ENCODE peak calls at places on chromosomes 1 and 21, in nine cellular contexts. One of them, this sample, is unnamed.

GRCh38 chr1:1349256-1350012 is at the start of gene DVL1:
- DNase-seq in astrocyte of the spinal cord: peak; percentile 61
- DNase-seq in upper lobe of right lung: peak; percentile 86
- DNase-seq in astrocyte: no peak
- DNase-seq in lung: no peak
- DNase-seq in fibroblast of pulmonary artery: peak; percentile 53
- DNase-seq in ascending aorta: no peak
- DNase-seq in heart right ventricle: peak; percentile 67
- DNase-seq in neural crest cell: peak; percentile 74
- DNase-seq in this sample: no peak

GRCh38 chr1:1157914-1158710 is 15.6 kb upstream of the TTLL10 start:
- DNase-seq in upper lobe of right lung: peak; percentile 82
- DNase-seq in neural crest cell: peak; percentile 57
- DNase-seq in astrocyte: peak; percentile 5
- DNase-seq in ascending aorta: no peak
- DNase-seq in fibroblast of pulmonary artery: peak; percentile 9
- DNase-seq in heart right ventricle: peak; percentile 54
- DNase-seq in astrocyte of the spinal cord: peak; percentile 10
- DNase-seq in lung: peak; percentile 53
- DNase-seq in this sample: no peak

GRCh38 chr21:44939532-44940115 is at the start of gene SLX9:
- DNase-seq in neural crest cell: peak; percentile 76
- DNase-seq in astrocyte: peak; percentile 57
- DNase-seq in astrocyte of the spinal cord: peak; percentile 76
- DNase-seq in ascending aorta: no peak
- DNase-seq in heart right ventricle: peak; percentile 66
- DNase-seq in upper lobe of right lung: peak; percentile 91
- DNase-seq in lung: peak; percentile 74
- DNase-seq in fibroblast of pulmonary artery: peak; percentile 78
- DNase-seq in this sample: peak; percentile 36

GRCh38 chr1:38741341-38741740 is 118.2 kb downstream of the RRAGC start:
- DNase-seq in astrocyte of the spinal cord: no peak
- DNase-seq in upper lobe of right lung: no peak
- DNase-seq in ascending aorta: no peak
- DNase-seq in neural crest cell: no peak
- DNase-seq in fibroblast of pulmonary artery: peak; percentile 57
- DNase-seq in heart right ventricle: no peak
- DNase-seq in lung: no peak
- DNase-seq in astrocyte: no peak
- DNase-seq in this sample: no peak

GRCh38 chr1:39692152-39693064 is 1.2 kb upstream of the HPCAL4 start:
- DNase-seq in neural crest cell: no peak
- DNase-seq in fibroblast of pulmonary artery: no peak
- DNase-seq in astrocyte of the spinal cord: no peak
- DNase-seq in heart right ventricle: no peak
- DNase-seq in ascending aorta: no peak
- DNase-seq in lung: peak; percentile 39
- DNase-seq in upper lobe of right lung: peak; percentile 79
- DNase-seq in astrocyte: no peak
- DNase-seq in this sample: no peak

GRCh38 chr1:25958475-25958874 is 39.4 kb downstream of the PAFAH2 start:
- DNase-seq in upper lobe of right lung: no peak
- DNase-seq in fibroblast of pulmonary artery: peak; percentile 73
- DNase-seq in neural crest cell: no peak
- DNase-seq in heart right ventricle: no peak
- DNase-seq in ascending aorta: no peak
- DNase-seq in lung: no peak
- DNase-seq in astrocyte of the spinal cord: peak; percentile 77
- DNase-seq in astrocyte: peak; percentile 82
- DNase-seq in this sample: no peak

GRCh38 chr1:183070923-183071618 is 47.9 kb downstream of the LAMC1 start:
- DNase-seq in fibroblast of pulmonary artery: peak; percentile 78
- DNase-seq in upper lobe of right lung: no peak
- DNase-seq in neural crest cell: no peak
- DNase-seq in heart right ventricle: no peak
- DNase-seq in lung: no peak
- DNase-seq in astrocyte: peak; percentile 98
- DNase-seq in ascending aorta: no peak
- DNase-seq in astrocyte of the spinal cord: peak; percentile 96
- DNase-seq in this sample: no peak

GRCh38 chr1:28437260-28437923 is 67.9 kb downstream of the PHACTR4 start:
- DNase-seq in ascending aorta: no peak
- DNase-seq in fibroblast of pulmonary artery: peak; percentile 72
- DNase-seq in lung: peak; percentile 32
- DNase-seq in astrocyte: peak; percentile 81
- DNase-seq in upper lobe of right lung: no peak
- DNase-seq in neural crest cell: no peak
- DNase-seq in heart right ventricle: no peak
- DNase-seq in astrocyte of the spinal cord: peak; percentile 79
- DNase-seq in this sample: no peak

GRCh38 chr1:241624925-241625324 is 15.2 kb downstream of the CHML start:
- DNase-seq in fibroblast of pulmonary artery: no peak
- DNase-seq in astrocyte: peak; percentile 49
- DNase-seq in neural crest cell: no peak
- DNase-seq in heart right ventricle: no peak
- DNase-seq in astrocyte of the spinal cord: no peak
- DNase-seq in upper lobe of right lung: no peak
- DNase-seq in ascending aorta: no peak
- DNase-seq in lung: no peak
- DNase-seq in this sample: no peak

GRCh38 chr1:237864338-237865244 is 26.1 kb downstream of the ZP4 start:
- DNase-seq in ascending aorta: peak; percentile 16
- DNase-seq in fibroblast of pulmonary artery: peak; percentile 19
- DNase-seq in lung: peak; percentile 54
- DNase-seq in astrocyte of the spinal cord: peak; percentile 46
- DNase-seq in upper lobe of right lung: peak; percentile 85
- DNase-seq in heart right ventricle: peak; percentile 58
- DNase-seq in astrocyte: no peak
- DNase-seq in neural crest cell: peak; percentile 66
- DNase-seq in this sample: peak; percentile 52

GRCh38 chr1:160053548-160054365 is 16.2 kb downstream of the KCNJ10 start:
- DNase-seq in astrocyte: no peak
- DNase-seq in fibroblast of pulmonary artery: no peak
- DNase-seq in lung: no peak
- DNase-seq in neural crest cell: peak; percentile 30
- DNase-seq in ascending aorta: no peak
- DNase-seq in heart right ventricle: no peak
- DNase-seq in upper lobe of right lung: no peak
- DNase-seq in astrocyte of the spinal cord: no peak
- DNase-seq in this sample: no peak

GRCh38 chr1:66824771-66825170 is 23.7 kb upstream of the INSL5 start:
- DNase-seq in ascending aorta: no peak
- DNase-seq in astrocyte: no peak
- DNase-seq in astrocyte of the spinal cord: no peak
- DNase-seq in upper lobe of right lung: no peak
- DNase-seq in neural crest cell: no peak
- DNase-seq in lung: no peak
- DNase-seq in heart right ventricle: no peak
- DNase-seq in fibroblast of pulmonary artery: no peak
- DNase-seq in this sample: no peak

GRCh38 chr1:184296466-184297243 is 90.2 kb upstream of the C1orf21 start:
- DNase-seq in upper lobe of right lung: peak; percentile 66
- DNase-seq in ascending aorta: peak; percentile 32
- DNase-seq in fibroblast of pulmonary artery: peak; percentile 97
- DNase-seq in lung: peak; percentile 75
- DNase-seq in heart right ventricle: peak; percentile 97
- DNase-seq in astrocyte: peak; percentile 93
- DNase-seq in astrocyte of the spinal cord: peak; percentile 86
- DNase-seq in neural crest cell: no peak
- DNase-seq in this sample: peak; percentile 23

GRCh38 chr1:205610036-205610435 is 21.8 kb downstream of the ELK4 start:
- DNase-seq in astrocyte of the spinal cord: peak; percentile 59
- DNase-seq in astrocyte: peak; percentile 70
- DNase-seq in ascending aorta: no peak
- DNase-seq in neural crest cell: no peak
- DNase-seq in fibroblast of pulmonary artery: peak; percentile 61
- DNase-seq in lung: no peak
- DNase-seq in upper lobe of right lung: no peak
- DNase-seq in heart right ventricle: no peak
- DNase-seq in this sample: no peak

DNA sequence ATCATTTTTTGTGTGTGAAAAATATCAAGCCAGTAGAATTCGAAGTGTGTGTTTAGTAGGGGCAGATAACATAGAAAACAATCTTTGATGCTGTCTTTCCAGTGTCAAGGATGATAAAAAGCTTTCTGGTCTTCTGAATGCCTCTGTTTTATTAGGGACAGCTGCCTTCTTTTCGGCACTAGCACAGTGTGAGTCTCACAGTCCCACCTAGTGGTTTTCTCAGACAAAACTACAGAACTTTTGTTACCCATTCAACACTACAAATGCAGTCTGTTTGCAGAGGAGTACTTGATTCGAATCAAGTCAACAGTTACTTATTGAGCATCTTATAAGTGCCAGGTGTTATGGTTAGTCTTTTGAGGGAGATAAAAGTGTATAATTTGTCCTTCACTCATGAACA is 30.6 kb upstream of the MCOLN3 start:
- DNase-seq in astrocyte of the spinal cord: peak; percentile 33
- DNase-seq in fibroblast of pulmonary artery: peak; percentile 43
- DNase-seq in astrocyte: no peak
- DNase-seq in heart right ventricle: no peak
- DNase-seq in neural crest cell: no peak
- DNase-seq in lung: no peak
- DNase-seq in upper lobe of right lung: no peak
- DNase-seq in ascending aorta: no peak
- DNase-seq in this sample: no peak
- TF ChIP-seq CTCF in astrocyte of the spinal cord: peak; percentile 24
- TF ChIP-seq CTCF in fibroblast of pulmonary artery: peak; percentile 24
- TF ChIP-seq CTCF in astrocyte: no peak
- TF ChIP-seq CTCF in heart right ventricle: no peak
- TF ChIP-seq CTCF in neural crest cell: peak; percentile 17
- TF ChIP-seq CTCF in lung: no peak
- TF ChIP-seq CTCF in upper lobe of right lung: peak; percentile 17
- TF ChIP-seq CTCF in ascending aorta: peak; percentile 5
- TF ChIP-seq CTCF in this sample: no peak

GRCh38 chr1:110465038-110465813 is 14.3 kb downstream of the PROK1 start:
- DNase-seq in heart right ventricle: no peak
- DNase-seq in lung: no peak
- DNase-seq in neural crest cell: no peak
- DNase-seq in fibroblast of pulmonary artery: no peak
- DNase-seq in astrocyte: no peak
- DNase-seq in upper lobe of right lung: no peak
- DNase-seq in astrocyte of the spinal cord: no peak
- DNase-seq in ascending aorta: no peak
- DNase-seq in this sample: no peak

GRCh38 chr1:110463695-110464094 is 12.7 kb downstream of the PROK1 start:
- DNase-seq in astrocyte of the spinal cord: no peak
- DNase-seq in heart right ventricle: no peak
- DNase-seq in fibroblast of pulmonary artery: no peak
- DNase-seq in astrocyte: peak; percentile 23
- DNase-seq in neural crest cell: no peak
- DNase-seq in lung: no peak
- DNase-seq in upper lobe of right lung: no peak
- DNase-seq in ascending aorta: no peak
- DNase-seq in this sample: no peak

GRCh38 chr1:110462093-110462492 is 11.1 kb downstream of the PROK1 start:
- DNase-seq in astrocyte of the spinal cord: no peak
- DNase-seq in neural crest cell: no peak
- DNase-seq in lung: no peak
- DNase-seq in upper lobe of right lung: no peak
- DNase-seq in astrocyte: no peak
- DNase-seq in fibroblast of pulmonary artery: no peak
- DNase-seq in ascending aorta: no peak
- DNase-seq in heart right ventricle: no peak
- DNase-seq in this sample: no peak

GRCh38 chr1:110464340-110464739 is 13.4 kb downstream of the PROK1 start:
- DNase-seq in ascending aorta: no peak
- DNase-seq in fibroblast of pulmonary artery: peak; percentile 68
- DNase-seq in lung: no peak
- DNase-seq in heart right ventricle: no peak
- DNase-seq in neural crest cell: no peak
- DNase-seq in astrocyte of the spinal cord: peak; percentile 10
- DNase-seq in astrocyte: peak; percentile 76
- DNase-seq in upper lobe of right lung: no peak
- DNase-seq in this sample: no peak

GRCh38 chr1:110462964-110463363 is 12.0 kb downstream of the PROK1 start:
- DNase-seq in lung: no peak
- DNase-seq in ascending aorta: no peak
- DNase-seq in astrocyte: no peak
- DNase-seq in neural crest cell: no peak
- DNase-seq in upper lobe of right lung: no peak
- DNase-seq in astrocyte of the spinal cord: no peak
- DNase-seq in heart right ventricle: no peak
- DNase-seq in fibroblast of pulmonary artery: no peak
- DNase-seq in this sample: no peak
- TF ChIP-seq CTCF in lung: no peak
- TF ChIP-seq CTCF in ascending aorta: no peak
- TF ChIP-seq CTCF in astrocyte: peak; percentile 11
- TF ChIP-seq CTCF in neural crest cell: no peak
- TF ChIP-seq CTCF in upper lobe of right lung: no peak
- TF ChIP-seq CTCF in astrocyte of the spinal cord: no peak
- TF ChIP-seq CTCF in heart right ventricle: no peak
- TF ChIP-seq CTCF in fibroblast of pulmonary artery: peak; percentile 13
- TF ChIP-seq CTCF in this sample: no peak

DNA sequence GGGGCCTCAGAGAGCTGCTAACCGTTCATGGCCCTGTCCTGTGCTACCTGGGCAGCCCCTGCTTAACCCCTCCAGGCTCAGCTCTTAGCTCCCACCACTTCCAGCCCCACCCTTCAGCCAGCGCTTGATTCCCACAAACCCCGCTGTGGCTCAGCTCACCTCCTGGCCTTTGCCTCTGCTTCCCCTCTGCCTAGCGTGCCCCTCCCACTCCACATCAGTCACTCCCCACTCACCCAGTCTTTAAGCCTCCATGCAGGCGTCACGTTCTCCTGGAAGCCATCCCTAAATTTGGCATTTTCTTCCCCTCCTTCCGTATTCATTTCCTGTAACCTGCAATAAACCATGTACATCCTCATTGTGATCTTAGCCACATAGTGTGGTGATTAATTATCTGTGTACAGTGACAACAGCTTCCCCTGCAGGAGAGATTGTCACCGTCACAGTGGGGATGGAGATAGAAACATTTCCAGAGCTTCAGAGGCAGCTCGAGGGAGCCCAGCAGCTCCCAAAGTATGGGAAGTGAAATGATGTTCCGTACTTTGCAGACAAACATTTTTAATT is 65.5 kb downstream of the EPHB2 start:
- DNase-seq in upper lobe of right lung: no peak
- DNase-seq in astrocyte of the spinal cord: no peak
- DNase-seq in lung: no peak
- DNase-seq in ascending aorta: no peak
- DNase-seq in neural crest cell: no peak
- DNase-seq in fibroblast of pulmonary artery: no peak
- DNase-seq in heart right ventricle: no peak
- DNase-seq in astrocyte: no peak
- DNase-seq in this sample: no peak
- TF ChIP-seq CTCF in upper lobe of right lung: no peak
- TF ChIP-seq CTCF in astrocyte of the spinal cord: no peak
- TF ChIP-seq CTCF in lung: no peak
- TF ChIP-seq CTCF in ascending aorta: no peak
- TF ChIP-seq CTCF in neural crest cell: no peak
- TF ChIP-seq CTCF in fibroblast of pulmonary artery: no peak
- TF ChIP-seq CTCF in heart right ventricle: no peak
- TF ChIP-seq CTCF in astrocyte: no peak
- TF ChIP-seq CTCF in this sample: no peak

DNA sequence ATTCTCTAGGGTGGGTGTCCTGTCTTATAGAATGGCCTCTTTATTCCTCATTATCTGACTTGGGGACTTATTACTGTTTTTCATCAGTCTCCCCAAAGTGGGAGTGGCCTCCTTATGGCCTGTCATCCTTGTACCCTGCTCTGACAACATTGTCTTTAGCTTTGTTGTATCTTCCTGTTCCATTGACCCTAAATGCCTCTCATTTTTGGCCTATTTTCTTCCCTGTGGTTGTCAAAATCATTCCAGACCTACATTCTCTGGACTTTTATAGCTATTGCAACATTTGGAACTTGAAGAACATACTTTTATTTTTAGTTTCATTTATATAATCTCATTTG is 9.7 kb downstream of the SFT2D2 start:
- DNase-seq in neural crest cell: no peak
- DNase-seq in ascending aorta: no peak
- DNase-seq in fibroblast of pulmonary artery: no peak
- DNase-seq in astrocyte of the spinal cord: no peak
- DNase-seq in lung: no peak
- DNase-seq in astrocyte: peak; percentile 23
- DNase-seq in heart right ventricle: no peak
- DNase-seq in upper lobe of right lung: no peak
- DNase-seq in this sample: no peak
- TF ChIP-seq CTCF in neural crest cell: no peak
- TF ChIP-seq CTCF in ascending aorta: no peak
- TF ChIP-seq CTCF in fibroblast of pulmonary artery: no peak
- TF ChIP-seq CTCF in astrocyte of the spinal cord: no peak
- TF ChIP-seq CTCF in lung: no peak
- TF ChIP-seq CTCF in astrocyte: no peak
- TF ChIP-seq CTCF in heart right ventricle: no peak
- TF ChIP-seq CTCF in upper lobe of right lung: no peak
- TF ChIP-seq CTCF in this sample: no peak

This sample was measured in LNCaP clone FGC.